ENCODE peak calls at places on chromosomes 11 and 22, in eight cellular contexts. G is astrocyte, O is H1, F is Karpas-422, T is DND-41, A is GM23248, X is SK-N-MC, M is MM.1S. D is an unnamed sample.

GRCh38 chr11:46347637-46348311 is 511 bp downstream of the DGKZ start:
- DNase-seq in G (no peak), O (no peak), F (peak; percentile 54), T (no peak), A (peak; percentile 57), X (no peak), M (no peak), D (peak; percentile 41)

GRCh38 chr22:32900856-32901255 is 99.4 kb downstream of the TIMP3 start:
- DNase-seq in G (no peak), O (no peak), F (no peak), T (no peak), A (no peak), X (no peak), M (no peak), D (no peak)

GRCh38 chr11:406796-407650 is 7.8 kb downstream of the SIGIRR start:
- DNase-seq in G (peak; percentile 52), O (peak; percentile 88), F (peak; percentile 96), T (peak; percentile 97), A (peak; percentile 90), X (peak; percentile 24), M (peak; percentile 93), D (peak; percentile 79)

GRCh38 chr11:34182921-34183685 is 77.7 kb downstream of the NAT10 start:
- DNase-seq in G (no peak), O (no peak), F (no peak), T (no peak), A (no peak), X (no peak), M (no peak), D (no peak)

GRCh38 chr11:33000181-33000580 is 15.5 kb upstream of the DEPDC7 start:
- DNase-seq in G (peak; percentile 87), O (no peak), F (no peak), T (no peak), A (peak; percentile 80), X (no peak), M (no peak), D (peak; percentile 85)

GRCh38 chr11:7892059-7892699 is 38.9 kb downstream of the OR10A6 start:
- DNase-seq in G (peak; percentile 46), O (no peak), F (peak; percentile 83), T (no peak), A (peak; percentile 85), X (no peak), M (peak; percentile 28), D (peak; percentile 76)

GRCh38 chr11:67629386-67630229 is at the start of gene NUDT8:
- DNase-seq in G (peak; percentile 44), O (peak; percentile 97), F (peak; percentile 95), T (peak; percentile 92), A (peak; percentile 92), X (no peak), M (peak; percentile 93), D (peak; percentile 91)

GRCh38 chr22:19984201-19984753 is 32.3 kb downstream of the ARVCF start:
- DNase-seq in G (peak; percentile 68), O (no peak), F (no peak), T (no peak), A (peak; percentile 90), X (no peak), M (peak; percentile 26), D (peak; percentile 51)

GRCh38 chr11:35579557-35580396 is 38.5 kb upstream of the FJX1 start:
- DNase-seq in G (peak; percentile 84), O (no peak), F (no peak), T (no peak), A (peak; percentile 94), X (peak; percentile 18), M (no peak), D (peak; percentile 96)

GRCh38 chr22:46933526-46933925 is 171.1 kb downstream of the TBC1D22A start:
- DNase-seq in G (no peak), O (peak; percentile 31), F (no peak), T (no peak), A (no peak), X (no peak), M (no peak), D (no peak)

GRCh38 chr11:64344160-64344559 is 4.2 kb downstream of the CCDC88B start:
- DNase-seq in G (no peak), O (no peak), F (no peak), T (no peak), A (no peak), X (no peak), M (no peak), D (no peak)

GRCh38 chr11:125229006-125229405 is 64.5 kb downstream of the PKNOX2 start:
- DNase-seq in G (no peak), O (no peak), F (no peak), T (no peak), A (no peak), X (no peak), M (no peak), D (no peak)

GRCh38 chr11:103863497-103863896 is 172.9 kb upstream of the DDI1 start:
- DNase-seq in G (peak; percentile 48), O (no peak), F (no peak), T (no peak), A (peak; percentile 67), X (no peak), M (no peak), D (no peak)

DNA sequence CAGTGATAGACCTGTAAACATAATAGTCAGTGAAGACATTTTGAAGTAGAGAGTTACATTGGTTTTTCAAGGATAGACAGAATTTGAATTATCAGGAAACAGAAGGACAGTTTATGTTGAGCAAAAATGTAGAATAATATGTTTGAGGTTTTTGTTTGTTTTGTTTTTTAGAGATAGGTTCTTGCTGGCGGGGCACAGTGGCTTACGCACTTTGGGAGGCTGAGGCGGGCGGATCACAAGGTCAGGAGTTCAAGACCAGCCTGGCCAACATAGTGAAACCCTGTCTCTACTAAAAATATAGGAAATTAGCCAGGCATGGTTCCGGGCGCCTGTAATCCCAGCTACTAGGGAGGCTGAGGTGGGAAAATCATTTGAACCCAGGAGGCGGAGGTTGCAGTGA is 35.6 kb downstream of the BCL2L13 start:
- DNase-seq in G (no peak), O (no peak), F (no peak), T (no peak), A (no peak), X (no peak), M (no peak), D (no peak)
- H3K36me3 ChIP-seq in G (peaks cover 3% of the 10 kb centered on the region), O (no peaks in the 10 kb centered on the region), F (peaks cover 4% of the 10 kb centered on the region), T (peaks cover 8% of the 10 kb centered on the region), A (peaks cover 6% of the 10 kb centered on the region), X (no peaks in the 10 kb centered on the region), M (no peaks in the 10 kb centered on the region), D (peaks cover 18% of the 10 kb centered on the region)

GRCh38 chr11:12285106-12285505 is 92.3 kb upstream of the PARVA start:
- DNase-seq in G (peak; percentile 99), O (no peak), F (no peak), T (no peak), A (peak; percentile 91), X (no peak), M (no peak), D (peak; percentile 76)

GRCh38 chr11:12287009-12287373 is 90.4 kb upstream of the PARVA start:
- DNase-seq in G (peak; percentile 97), O (peak; percentile 31), F (no peak), T (no peak), A (peak; percentile 95), X (no peak), M (no peak), D (peak; percentile 94)

GRCh38 chr11:12285811-12286222 is 91.6 kb upstream of the PARVA start:
- DNase-seq in G (peak; percentile 67), O (peak; percentile 30), F (no peak), T (no peak), A (no peak), X (no peak), M (no peak), D (no peak)

GRCh38 chr11:12287374-12288211 is 89.8 kb upstream of the PARVA start:
- DNase-seq in G (peak; percentile 99), O (peak; percentile 83), F (peak; percentile 94), T (no peak), A (peak; percentile 99), X (no peak), M (no peak), D (peak; percentile 94)

DNA sequence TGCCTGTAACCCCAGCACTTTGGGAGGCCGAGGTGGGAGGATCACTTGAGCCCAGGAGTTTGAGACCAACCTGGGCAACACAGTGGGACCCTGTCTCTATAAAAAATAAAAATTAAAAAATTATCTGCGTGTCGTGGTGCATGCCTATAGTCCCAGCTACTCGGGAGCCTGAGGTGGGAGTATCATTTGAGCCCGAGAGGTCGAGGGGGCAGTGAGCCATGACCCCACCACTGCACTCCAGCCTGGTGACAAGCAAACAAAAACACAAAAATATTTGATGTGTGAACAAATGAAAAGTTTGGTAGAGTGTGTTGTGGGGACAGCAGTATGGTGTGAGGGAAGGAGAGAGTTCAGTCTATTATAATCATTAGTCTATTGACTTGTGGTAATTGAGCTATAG is 90.8 kb upstream of the PARVA start:
- DNase-seq in G (no peak), O (no peak), F (no peak), T (no peak), A (no peak), X (no peak), M (no peak), D (no peak)
- H3K9ac ChIP-seq in G (peak overlapping the region; percentile 96), O (no peak overlapping the region), F (no peak overlapping the region), T (no peak overlapping the region), A (peak overlapping the region; percentile 92), X (no peak overlapping the region), M (no peak overlapping the region), D (peak overlapping the region; percentile 86)

GRCh38 chr11:3834349-3835099 is 6.2 kb downstream of the RHOG start:
- DNase-seq in G (no peak), O (no peak), F (peak; percentile 55), T (no peak), A (no peak), X (no peak), M (no peak), D (no peak)

GRCh38 chr11:3833461-3833860 is 7.3 kb downstream of the RHOG start:
- DNase-seq in G (no peak), O (no peak), F (no peak), T (no peak), A (no peak), X (no peak), M (no peak), D (no peak)

GRCh38 chr11:3831378-3832239 is 9.2 kb downstream of the RHOG start:
- DNase-seq in G (no peak), O (no peak), F (no peak), T (no peak), A (no peak), X (no peak), M (no peak), D (no peak)

GRCh38 chr11:3830741-3831140 is 10.0 kb downstream of the RHOG start:
- DNase-seq in G (no peak), O (no peak), F (no peak), T (no peak), A (no peak), X (no peak), M (no peak), D (no peak)

GRCh38 chr11:3832816-3833215 is 7.9 kb downstream of the RHOG start:
- DNase-seq in G (no peak), O (no peak), F (no peak), T (no peak), A (no peak), X (no peak), M (no peak), D (no peak)
- H3K36me3 ChIP-seq in G (peaks cover 10% of the 10 kb centered on the region), O (peaks cover 12% of the 10 kb centered on the region), F (no peaks in the 10 kb centered on the region), T (peaks cover 70% of the 10 kb centered on the region), A (peaks cover 10% of the 10 kb centered on the region), X (peaks cover 15% of the 10 kb centered on the region), M (peaks cover 4% of the 10 kb centered on the region), D (peaks cover 20% of the 10 kb centered on the region)

DNA sequence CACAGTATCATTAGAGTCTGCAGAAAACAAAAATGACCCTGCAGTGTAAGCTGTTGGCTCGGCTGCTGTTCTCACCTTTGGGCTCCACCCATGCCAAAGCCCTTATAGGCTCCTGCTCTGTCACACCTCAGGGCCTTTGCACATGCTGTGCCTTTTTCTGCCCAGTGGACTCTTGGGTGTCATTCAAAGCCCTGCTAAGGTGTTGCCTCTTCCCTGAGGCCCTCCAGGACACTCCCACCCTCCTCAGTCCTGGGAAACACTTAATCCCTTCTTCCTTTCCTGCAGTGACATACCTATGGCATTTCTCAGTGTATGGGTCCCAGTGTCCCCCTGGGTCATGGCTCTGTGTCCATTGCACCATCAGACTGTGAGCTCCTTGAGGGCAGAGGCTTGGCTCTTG is 29.1 kb upstream of the CACNG2 start:
- DNase-seq in G (no peak), O (no peak), F (no peak), T (no peak), A (no peak), X (no peak), M (no peak), D (no peak)
- H3K9ac ChIP-seq in G (no peak overlapping the region), O (peak overlapping the region; percentile 15), F (no peak overlapping the region), T (no peak overlapping the region), A (no peak overlapping the region), X (no peak overlapping the region), M (no peak overlapping the region), D (no peak overlapping the region)

D was measured in adipocyte.